ENCODE peak calls at places on chromosomes 3 and 15, in eight cellular contexts. H, Q, B, M, V, A, N and Y are unnamed samples.

GRCh38 chr3:70065666-70066253 is 66.2 kb downstream of the SAMMSON start:
- DNase-seq in H (no peak), Q (no peak), B (no peak), M (peak; percentile 61), V (peak; percentile 80), A (no peak), N (no peak), Y (no peak)

GRCh38 chr15:71199384-71200351 is 84.4 kb downstream of the THSD4 start:
- DNase-seq in H (no peak), Q (no peak), B (no peak), M (peak; percentile 17), V (no peak), A (no peak), N (no peak), Y (no peak)

GRCh38 chr3:71210257-71211002 is 373.1 kb downstream of the FOXP1 start:
- DNase-seq in H (no peak), Q (peak; percentile 79), B (no peak), M (no peak), V (peak; percentile 75), A (peak; percentile 90), N (peak; percentile 83), Y (no peak)

GRCh38 chr3:150237490-150237889 is 170.6 kb upstream of the TSC22D2 start:
- DNase-seq in H (no peak), Q (peak; percentile 63), B (no peak), M (no peak), V (no peak), A (peak; percentile 67), N (peak; percentile 47), Y (no peak)

GRCh38 chr3:161035711-161036110 is 69.4 kb downstream of the B3GALNT1 start:
- DNase-seq in H (no peak), Q (peak; percentile 82), B (no peak), M (no peak), V (no peak), A (peak; percentile 93), N (peak; percentile 85), Y (no peak)

GRCh38 chr3:14503706-14504065 is 36.5 kb downstream of the GRIP2 start:
- DNase-seq in H (no peak), Q (no peak), B (no peak), M (no peak), V (no peak), A (no peak), N (no peak), Y (no peak)

GRCh38 chr3:25153561-25153960 is 274.5 kb upstream of the RARB start:
- DNase-seq in H (no peak), Q (no peak), B (no peak), M (no peak), V (no peak), A (no peak), N (no peak), Y (no peak)

GRCh38 chr3:42023380-42023779 is 61.5 kb upstream of the ULK4 start:
- DNase-seq in H (no peak), Q (no peak), B (no peak), M (no peak), V (peak; percentile 79), A (no peak), N (no peak), Y (no peak)

GRCh38 chr3:71214797-71215196 is 368.7 kb downstream of the FOXP1 start:
- DNase-seq in H (no peak), Q (no peak), B (no peak), M (no peak), V (no peak), A (no peak), N (no peak), Y (no peak)

GRCh38 chr15:90957791-90958190 is 3.1 kb downstream of the RCCD1 start:
- DNase-seq in H (no peak), Q (no peak), B (no peak), M (no peak), V (peak; percentile 62), A (no peak), N (no peak), Y (no peak)

GRCh38 chr15:72758195-72758594 is 25.4 kb downstream of the ADPGK start:
- DNase-seq in H (no peak), Q (peak; percentile 94), B (no peak), M (no peak), V (no peak), A (peak; percentile 94), N (peak; percentile 93), Y (no peak)

GRCh38 chr3:72488736-72489030 is 359.6 kb downstream of the SHQ1 start:
- DNase-seq in H (no peak), Q (peak; percentile 68), B (no peak), M (no peak), V (no peak), A (peak; percentile 68), N (peak; percentile 12), Y (no peak)

GRCh38 chr15:65862682-65863081 is 6.6 kb upstream of the RAB11A start:
- DNase-seq in H (peak; percentile 65), Q (peak; percentile 61), B (peak; percentile 52), M (peak; percentile 93), V (peak; percentile 93), A (peak; percentile 77), N (peak; percentile 74), Y (peak; percentile 54)

GRCh38 chr15:83943849-83944404 is 290.0 kb downstream of the ADAMTSL3 start:
- DNase-seq in H (no peak), Q (no peak), B (no peak), M (no peak), V (no peak), A (peak; percentile 77), N (peak; percentile 47), Y (no peak)

GRCh38 chr3:66851894-66852613 is 146.1 kb upstream of the KBTBD8 start:
- DNase-seq in H (no peak), Q (peak; percentile 48), B (no peak), M (no peak), V (no peak), A (no peak), N (no peak), Y (no peak)

GRCh38 chr3:157129782-157130137 is 30.2 kb downstream of the CCNL1 start:
- DNase-seq in H (no peak), Q (peak; percentile 86), B (no peak), M (peak; percentile 46), V (peak; percentile 72), A (peak; percentile 34), N (no peak), Y (no peak)

DNA sequence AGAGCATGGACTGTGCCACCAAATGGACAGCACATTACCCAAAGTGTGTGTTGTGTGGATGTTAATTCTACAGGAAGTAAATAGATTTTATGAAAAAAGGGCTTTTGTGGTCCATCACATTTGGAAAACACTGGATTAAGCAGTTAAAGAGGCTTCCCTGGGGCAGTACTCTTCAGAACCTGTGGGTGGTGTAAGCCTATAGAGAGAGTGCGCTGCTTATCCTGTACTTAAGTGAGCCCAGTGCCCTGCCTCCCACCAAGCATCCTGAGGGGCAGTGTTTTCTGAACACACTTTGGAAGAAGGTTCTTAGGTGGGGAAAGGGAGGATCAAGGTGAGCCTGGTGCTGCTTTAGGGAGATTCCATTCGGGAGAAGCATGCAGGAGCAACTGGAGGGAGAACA is 10.9 kb downstream of the TTLL3 start:
- DNase-seq in H (no peak), Q (no peak), B (no peak), M (peak; percentile 88), V (peak; percentile 74), A (peak; percentile 40), N (peak; percentile 46), Y (no peak)
- TF ChIP-seq CTCF in H (no peak), Q (peak; percentile 51), B (peak; percentile 21), M (peak; percentile 70), V (peak; percentile 79), A (peak; percentile 52), N (peak; percentile 48), Y (no peak)

DNA sequence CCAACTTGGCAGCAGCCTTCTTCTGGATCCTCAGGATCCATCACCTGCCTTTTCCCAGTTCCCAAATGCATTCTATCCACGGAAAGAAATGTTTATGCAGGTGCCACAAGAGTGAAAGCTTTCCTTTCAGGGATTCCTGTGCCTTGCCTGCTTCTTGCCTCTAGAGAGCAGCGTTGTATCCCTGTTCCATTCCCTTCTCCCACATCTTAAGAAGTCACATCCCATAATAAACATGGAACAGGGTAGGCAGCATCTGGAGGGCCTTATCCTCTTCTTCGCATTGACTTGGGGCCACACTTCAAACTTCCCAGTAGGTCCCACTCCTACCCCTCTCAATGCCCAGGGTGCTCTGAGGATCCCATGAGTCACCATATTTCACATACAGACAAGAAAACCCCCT is 72.7 kb upstream of the DCLK3 start:
- DNase-seq in H (no peak), Q (no peak), B (no peak), M (peak; percentile 61), V (no peak), A (peak; percentile 6), N (no peak), Y (no peak)
- TF ChIP-seq CTCF in H (peak; percentile 7), Q (peak; percentile 24), B (peak; percentile 23), M (peak; percentile 89), V (peak; percentile 76), A (peak; percentile 11), N (peak; percentile 15), Y (no peak)

DNA sequence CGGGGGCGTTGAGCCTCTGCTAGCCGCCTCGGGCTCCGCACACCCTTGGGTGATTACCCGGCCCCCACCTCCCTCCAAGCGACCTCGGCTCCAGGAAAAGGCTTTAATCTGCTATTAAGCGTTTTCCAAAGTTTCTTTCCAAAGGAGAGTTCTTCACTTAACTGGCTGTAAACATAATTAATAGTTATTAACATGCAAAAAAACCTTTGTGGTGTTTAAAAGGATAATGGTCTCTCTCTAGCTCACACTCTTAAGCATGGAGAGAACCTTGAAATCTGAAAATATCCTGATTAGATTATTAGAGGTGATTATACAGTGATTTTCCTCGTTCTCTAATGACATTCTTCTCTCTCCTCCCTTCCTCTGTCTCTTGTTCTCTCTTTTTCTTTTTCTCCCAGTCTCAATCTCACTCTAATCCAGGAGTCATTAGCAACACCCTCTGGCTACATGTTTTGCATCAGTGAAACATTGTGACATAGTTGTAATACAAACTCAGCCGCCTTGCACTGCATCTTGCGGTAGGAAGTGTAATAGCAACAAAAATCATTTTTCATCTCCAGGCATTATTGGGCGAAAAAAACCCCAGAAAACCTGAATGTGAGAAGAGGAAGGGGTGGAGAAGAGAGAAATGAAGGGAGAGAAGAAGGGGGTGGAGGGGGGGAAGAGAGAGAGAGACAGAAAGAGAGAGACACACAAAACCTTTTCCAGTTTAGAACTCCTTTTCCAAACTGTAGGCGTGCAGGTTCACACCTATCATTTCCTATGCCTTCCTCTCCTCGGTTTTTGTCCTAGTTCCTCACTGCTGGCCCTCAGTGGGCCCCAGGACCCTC is 24.4 kb downstream of the NR2F2 start:
- DNase-seq in H (no peak), Q (peak; percentile 79), B (no peak), M (no peak), V (no peak), A (peak; percentile 91), N (peak; percentile 89), Y (no peak)
- TF ChIP-seq CTCF in H (no peak), Q (peak; percentile 35), B (no peak), M (no peak), V (no peak), A (peak; percentile 59), N (peak; percentile 62), Y (no peak)

DNA sequence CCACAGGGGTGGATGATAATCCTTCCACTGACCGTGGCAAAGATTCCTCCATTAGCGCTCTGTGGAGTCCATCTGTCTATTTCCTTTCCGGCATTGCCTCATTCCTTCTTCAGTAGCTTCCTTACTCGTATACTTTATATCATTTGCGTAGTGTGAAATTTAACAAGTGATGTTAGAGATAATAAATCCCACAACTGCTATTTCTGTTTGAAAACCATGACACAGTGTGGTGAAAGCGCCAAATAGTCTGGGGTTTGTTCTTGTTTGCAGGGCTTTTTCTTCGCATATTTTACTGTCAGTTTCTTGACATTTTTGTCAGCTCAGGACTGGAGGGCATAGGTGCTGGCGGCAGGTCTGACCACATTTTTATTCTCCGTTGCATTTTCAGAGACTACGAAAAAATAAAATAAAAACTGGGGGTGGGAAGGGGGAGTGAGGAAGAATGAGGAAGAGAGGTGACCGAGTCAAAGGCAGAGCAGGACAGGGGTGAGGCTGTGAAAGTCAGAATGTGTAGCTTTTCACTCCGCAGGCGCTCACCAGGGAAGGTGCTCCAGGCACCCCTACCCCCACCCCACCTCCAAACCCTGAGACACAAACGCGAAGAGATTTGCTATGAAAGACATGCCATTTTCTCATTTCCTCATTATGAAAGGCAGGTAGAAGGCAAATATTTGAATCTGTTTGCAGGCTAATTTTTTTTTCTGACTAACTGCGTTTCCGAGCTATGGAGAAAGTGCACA is 965.0 kb downstream of the MCTP2 start:
- DNase-seq in H (no peak), Q (no peak), B (no peak), M (peak; percentile 4), V (no peak), A (no peak), N (no peak), Y (no peak)
- TF ChIP-seq CTCF in H (no peak), Q (no peak), B (no peak), M (no peak), V (no peak), A (no peak), N (no peak), Y (no peak)